ENCODE peak calls at places on chromosomes 5 and 9, in nine cellular contexts. One of them, this sample, is unnamed.

GRCh38 chr5:111641533-111642230 is 115.3 kb downstream of the NREP start:
- DNase-seq in activated CD4-positive, alpha-beta T cell treated with anti-CD3 and anti-CD28 coated beads, Interleukin-2, amount 50 U/mL, for 1 hour: no peak
- DNase-seq in GM03348: peak; percentile 66
- DNase-seq in small intestine: no peak
- DNase-seq in ovary: no peak
- DNase-seq in activated effector memory CD4-positive, alpha-beta T cell treated with Interleukin-2 at 50 U/mL for 16 hours: no peak
- DNase-seq in stimulated activated CD8-positive, alpha-beta memory T cell treated with anti-CD3 and anti-CD28 coated beads, Interleukin-12 subunit alpha, Interleukin-12 subunit beta, amount 100 ng/mL, for 1 hour: no peak
- DNase-seq in naive thymus-derived CD8-positive, alpha-beta T cell: no peak
- DNase-seq in HFFc6: peak; percentile 87
- DNase-seq in this sample: peak; percentile 46

GRCh38 chr5:104611419-104611818 is 1048.8 kb upstream of the NUDT12 start:
- DNase-seq in activated CD4-positive, alpha-beta T cell treated with anti-CD3 and anti-CD28 coated beads, Interleukin-2, amount 50 U/mL, for 1 hour: no peak
- DNase-seq in GM03348: no peak
- DNase-seq in small intestine: no peak
- DNase-seq in ovary: no peak
- DNase-seq in activated effector memory CD4-positive, alpha-beta T cell treated with Interleukin-2 at 50 U/mL for 16 hours: no peak
- DNase-seq in stimulated activated CD8-positive, alpha-beta memory T cell treated with anti-CD3 and anti-CD28 coated beads, Interleukin-12 subunit alpha, Interleukin-12 subunit beta, amount 100 ng/mL, for 1 hour: no peak
- DNase-seq in naive thymus-derived CD8-positive, alpha-beta T cell: no peak
- DNase-seq in HFFc6: no peak
- DNase-seq in this sample: no peak

GRCh38 chr9:97880336-97880735 is 27.3 kb downstream of the FOXE1 start:
- DNase-seq in activated CD4-positive, alpha-beta T cell treated with anti-CD3 and anti-CD28 coated beads, Interleukin-2, amount 50 U/mL, for 1 hour: no peak
- DNase-seq in GM03348: no peak
- DNase-seq in small intestine: no peak
- DNase-seq in ovary: no peak
- DNase-seq in activated effector memory CD4-positive, alpha-beta T cell treated with Interleukin-2 at 50 U/mL for 16 hours: no peak
- DNase-seq in stimulated activated CD8-positive, alpha-beta memory T cell treated with anti-CD3 and anti-CD28 coated beads, Interleukin-12 subunit alpha, Interleukin-12 subunit beta, amount 100 ng/mL, for 1 hour: no peak
- DNase-seq in naive thymus-derived CD8-positive, alpha-beta T cell: no peak
- DNase-seq in HFFc6: peak; percentile 39
- DNase-seq in this sample: peak; percentile 77

GRCh38 chr9:38227656-38228055 is 158.6 kb upstream of the SHB start:
- DNase-seq in activated CD4-positive, alpha-beta T cell treated with anti-CD3 and anti-CD28 coated beads, Interleukin-2, amount 50 U/mL, for 1 hour: no peak
- DNase-seq in GM03348: no peak
- DNase-seq in small intestine: no peak
- DNase-seq in ovary: no peak
- DNase-seq in activated effector memory CD4-positive, alpha-beta T cell treated with Interleukin-2 at 50 U/mL for 16 hours: no peak
- DNase-seq in stimulated activated CD8-positive, alpha-beta memory T cell treated with anti-CD3 and anti-CD28 coated beads, Interleukin-12 subunit alpha, Interleukin-12 subunit beta, amount 100 ng/mL, for 1 hour: no peak
- DNase-seq in naive thymus-derived CD8-positive, alpha-beta T cell: peak; percentile 39
- DNase-seq in HFFc6: no peak
- DNase-seq in this sample: peak; percentile 15

GRCh38 chr9:34862043-34862442 is 96.0 kb upstream of the PHF24 start:
- DNase-seq in activated CD4-positive, alpha-beta T cell treated with anti-CD3 and anti-CD28 coated beads, Interleukin-2, amount 50 U/mL, for 1 hour: no peak
- DNase-seq in GM03348: no peak
- DNase-seq in small intestine: no peak
- DNase-seq in ovary: no peak
- DNase-seq in activated effector memory CD4-positive, alpha-beta T cell treated with Interleukin-2 at 50 U/mL for 16 hours: no peak
- DNase-seq in stimulated activated CD8-positive, alpha-beta memory T cell treated with anti-CD3 and anti-CD28 coated beads, Interleukin-12 subunit alpha, Interleukin-12 subunit beta, amount 100 ng/mL, for 1 hour: no peak
- DNase-seq in naive thymus-derived CD8-positive, alpha-beta T cell: no peak
- DNase-seq in HFFc6: no peak
- DNase-seq in this sample: no peak

GRCh38 chr9:114374936-114375335 is 12.8 kb downstream of the AKNA start:
- DNase-seq in activated CD4-positive, alpha-beta T cell treated with anti-CD3 and anti-CD28 coated beads, Interleukin-2, amount 50 U/mL, for 1 hour: no peak
- DNase-seq in GM03348: no peak
- DNase-seq in small intestine: no peak
- DNase-seq in ovary: no peak
- DNase-seq in activated effector memory CD4-positive, alpha-beta T cell treated with Interleukin-2 at 50 U/mL for 16 hours: no peak
- DNase-seq in stimulated activated CD8-positive, alpha-beta memory T cell treated with anti-CD3 and anti-CD28 coated beads, Interleukin-12 subunit alpha, Interleukin-12 subunit beta, amount 100 ng/mL, for 1 hour: no peak
- DNase-seq in naive thymus-derived CD8-positive, alpha-beta T cell: no peak
- DNase-seq in HFFc6: no peak
- DNase-seq in this sample: no peak

GRCh38 chr9:36194326-36195000 is 3.7 kb downstream of the CLTA start:
- DNase-seq in activated CD4-positive, alpha-beta T cell treated with anti-CD3 and anti-CD28 coated beads, Interleukin-2, amount 50 U/mL, for 1 hour: no peak
- DNase-seq in GM03348: no peak
- DNase-seq in small intestine: no peak
- DNase-seq in ovary: no peak
- DNase-seq in activated effector memory CD4-positive, alpha-beta T cell treated with Interleukin-2 at 50 U/mL for 16 hours: no peak
- DNase-seq in stimulated activated CD8-positive, alpha-beta memory T cell treated with anti-CD3 and anti-CD28 coated beads, Interleukin-12 subunit alpha, Interleukin-12 subunit beta, amount 100 ng/mL, for 1 hour: no peak
- DNase-seq in naive thymus-derived CD8-positive, alpha-beta T cell: no peak
- DNase-seq in HFFc6: no peak
- DNase-seq in this sample: no peak

GRCh38 chr5:154129013-154129412 is 61.5 kb upstream of the GALNT10 start:
- DNase-seq in activated CD4-positive, alpha-beta T cell treated with anti-CD3 and anti-CD28 coated beads, Interleukin-2, amount 50 U/mL, for 1 hour: no peak
- DNase-seq in GM03348: no peak
- DNase-seq in small intestine: no peak
- DNase-seq in ovary: no peak
- DNase-seq in activated effector memory CD4-positive, alpha-beta T cell treated with Interleukin-2 at 50 U/mL for 16 hours: no peak
- DNase-seq in stimulated activated CD8-positive, alpha-beta memory T cell treated with anti-CD3 and anti-CD28 coated beads, Interleukin-12 subunit alpha, Interleukin-12 subunit beta, amount 100 ng/mL, for 1 hour: no peak
- DNase-seq in naive thymus-derived CD8-positive, alpha-beta T cell: no peak
- DNase-seq in HFFc6: no peak
- DNase-seq in this sample: no peak

GRCh38 chr9:4620046-4620765 is 41.9 kb upstream of the PLPP6 start:
- DNase-seq in activated CD4-positive, alpha-beta T cell treated with anti-CD3 and anti-CD28 coated beads, Interleukin-2, amount 50 U/mL, for 1 hour: no peak
- DNase-seq in GM03348: no peak
- DNase-seq in small intestine: peak; percentile 5
- DNase-seq in ovary: no peak
- DNase-seq in activated effector memory CD4-positive, alpha-beta T cell treated with Interleukin-2 at 50 U/mL for 16 hours: no peak
- DNase-seq in stimulated activated CD8-positive, alpha-beta memory T cell treated with anti-CD3 and anti-CD28 coated beads, Interleukin-12 subunit alpha, Interleukin-12 subunit beta, amount 100 ng/mL, for 1 hour: no peak
- DNase-seq in naive thymus-derived CD8-positive, alpha-beta T cell: no peak
- DNase-seq in HFFc6: no peak
- DNase-seq in this sample: no peak

GRCh38 chr5:146047396-146047795 is 58.0 kb downstream of the PLAC8L1 start:
- DNase-seq in activated CD4-positive, alpha-beta T cell treated with anti-CD3 and anti-CD28 coated beads, Interleukin-2, amount 50 U/mL, for 1 hour: no peak
- DNase-seq in GM03348: peak; percentile 18
- DNase-seq in small intestine: peak; percentile 81
- DNase-seq in ovary: no peak
- DNase-seq in activated effector memory CD4-positive, alpha-beta T cell treated with Interleukin-2 at 50 U/mL for 16 hours: no peak
- DNase-seq in stimulated activated CD8-positive, alpha-beta memory T cell treated with anti-CD3 and anti-CD28 coated beads, Interleukin-12 subunit alpha, Interleukin-12 subunit beta, amount 100 ng/mL, for 1 hour: no peak
- DNase-seq in naive thymus-derived CD8-positive, alpha-beta T cell: no peak
- DNase-seq in HFFc6: no peak
- DNase-seq in this sample: no peak

GRCh38 chr5:74851684-74852353 is 14.4 kb downstream of the FAM169A start:
- DNase-seq in activated CD4-positive, alpha-beta T cell treated with anti-CD3 and anti-CD28 coated beads, Interleukin-2, amount 50 U/mL, for 1 hour: no peak
- DNase-seq in GM03348: peak; percentile 52
- DNase-seq in small intestine: no peak
- DNase-seq in ovary: no peak
- DNase-seq in activated effector memory CD4-positive, alpha-beta T cell treated with Interleukin-2 at 50 U/mL for 16 hours: no peak
- DNase-seq in stimulated activated CD8-positive, alpha-beta memory T cell treated with anti-CD3 and anti-CD28 coated beads, Interleukin-12 subunit alpha, Interleukin-12 subunit beta, amount 100 ng/mL, for 1 hour: no peak
- DNase-seq in naive thymus-derived CD8-positive, alpha-beta T cell: no peak
- DNase-seq in HFFc6: peak; percentile 22
- DNase-seq in this sample: peak; percentile 55

GRCh38 chr5:59583810-59584562 is 309.5 kb downstream of the PDE4D start:
- DNase-seq in activated CD4-positive, alpha-beta T cell treated with anti-CD3 and anti-CD28 coated beads, Interleukin-2, amount 50 U/mL, for 1 hour: no peak
- DNase-seq in GM03348: no peak
- DNase-seq in small intestine: no peak
- DNase-seq in ovary: no peak
- DNase-seq in activated effector memory CD4-positive, alpha-beta T cell treated with Interleukin-2 at 50 U/mL for 16 hours: no peak
- DNase-seq in stimulated activated CD8-positive, alpha-beta memory T cell treated with anti-CD3 and anti-CD28 coated beads, Interleukin-12 subunit alpha, Interleukin-12 subunit beta, amount 100 ng/mL, for 1 hour: no peak
- DNase-seq in naive thymus-derived CD8-positive, alpha-beta T cell: no peak
- DNase-seq in HFFc6: no peak
- DNase-seq in this sample: no peak

GRCh38 chr5:5422819-5423515 is 490 bp downstream of the ICE1 start:
- DNase-seq in activated CD4-positive, alpha-beta T cell treated with anti-CD3 and anti-CD28 coated beads, Interleukin-2, amount 50 U/mL, for 1 hour: no peak
- DNase-seq in GM03348: no peak
- DNase-seq in small intestine: no peak
- DNase-seq in ovary: peak; percentile 21
- DNase-seq in activated effector memory CD4-positive, alpha-beta T cell treated with Interleukin-2 at 50 U/mL for 16 hours: no peak
- DNase-seq in stimulated activated CD8-positive, alpha-beta memory T cell treated with anti-CD3 and anti-CD28 coated beads, Interleukin-12 subunit alpha, Interleukin-12 subunit beta, amount 100 ng/mL, for 1 hour: no peak
- DNase-seq in naive thymus-derived CD8-positive, alpha-beta T cell: no peak
- DNase-seq in HFFc6: no peak
- DNase-seq in this sample: no peak

GRCh38 chr9:129549684-129550083 is 71.2 kb downstream of the C9orf50 start:
- DNase-seq in activated CD4-positive, alpha-beta T cell treated with anti-CD3 and anti-CD28 coated beads, Interleukin-2, amount 50 U/mL, for 1 hour: no peak
- DNase-seq in GM03348: peak; percentile 79
- DNase-seq in small intestine: no peak
- DNase-seq in ovary: peak; percentile 83
- DNase-seq in activated effector memory CD4-positive, alpha-beta T cell treated with Interleukin-2 at 50 U/mL for 16 hours: no peak
- DNase-seq in stimulated activated CD8-positive, alpha-beta memory T cell treated with anti-CD3 and anti-CD28 coated beads, Interleukin-12 subunit alpha, Interleukin-12 subunit beta, amount 100 ng/mL, for 1 hour: no peak
- DNase-seq in naive thymus-derived CD8-positive, alpha-beta T cell: no peak
- DNase-seq in HFFc6: no peak
- DNase-seq in this sample: peak; percentile 48

GRCh38 chr5:164013077-164013670 is 507.8 kb downstream of the MAT2B start:
- DNase-seq in activated CD4-positive, alpha-beta T cell treated with anti-CD3 and anti-CD28 coated beads, Interleukin-2, amount 50 U/mL, for 1 hour: no peak
- DNase-seq in GM03348: peak; percentile 47
- DNase-seq in small intestine: peak; percentile 74
- DNase-seq in ovary: peak; percentile 32
- DNase-seq in activated effector memory CD4-positive, alpha-beta T cell treated with Interleukin-2 at 50 U/mL for 16 hours: no peak
- DNase-seq in stimulated activated CD8-positive, alpha-beta memory T cell treated with anti-CD3 and anti-CD28 coated beads, Interleukin-12 subunit alpha, Interleukin-12 subunit beta, amount 100 ng/mL, for 1 hour: no peak
- DNase-seq in naive thymus-derived CD8-positive, alpha-beta T cell: no peak
- DNase-seq in HFFc6: peak; percentile 43
- DNase-seq in this sample: peak; percentile 88

GRCh38 chr5:126422994-126423788 is at the start of gene GRAMD2B:
- DNase-seq in activated CD4-positive, alpha-beta T cell treated with anti-CD3 and anti-CD28 coated beads, Interleukin-2, amount 50 U/mL, for 1 hour: peak; percentile 52
- DNase-seq in GM03348: peak; percentile 90
- DNase-seq in small intestine: peak; percentile 86
- DNase-seq in ovary: peak; percentile 86
- DNase-seq in activated effector memory CD4-positive, alpha-beta T cell treated with Interleukin-2 at 50 U/mL for 16 hours: peak; percentile 42
- DNase-seq in stimulated activated CD8-positive, alpha-beta memory T cell treated with anti-CD3 and anti-CD28 coated beads, Interleukin-12 subunit alpha, Interleukin-12 subunit beta, amount 100 ng/mL, for 1 hour: peak; percentile 43
- DNase-seq in naive thymus-derived CD8-positive, alpha-beta T cell: peak; percentile 79
- DNase-seq in HFFc6: peak; percentile 91
- DNase-seq in this sample: peak; percentile 93

GRCh38 chr9:93963969-93964368 is 8.8 kb upstream of the BARX1 start:
- DNase-seq in activated CD4-positive, alpha-beta T cell treated with anti-CD3 and anti-CD28 coated beads, Interleukin-2, amount 50 U/mL, for 1 hour: no peak
- DNase-seq in GM03348: peak; percentile 5
- DNase-seq in small intestine: no peak
- DNase-seq in ovary: no peak
- DNase-seq in activated effector memory CD4-positive, alpha-beta T cell treated with Interleukin-2 at 50 U/mL for 16 hours: no peak
- DNase-seq in stimulated activated CD8-positive, alpha-beta memory T cell treated with anti-CD3 and anti-CD28 coated beads, Interleukin-12 subunit alpha, Interleukin-12 subunit beta, amount 100 ng/mL, for 1 hour: no peak
- DNase-seq in naive thymus-derived CD8-positive, alpha-beta T cell: no peak
- DNase-seq in HFFc6: no peak
- DNase-seq in this sample: no peak

GRCh38 chr5:85500869-85501268 is 1116.2 kb upstream of the EDIL3 start:
- DNase-seq in activated CD4-positive, alpha-beta T cell treated with anti-CD3 and anti-CD28 coated beads, Interleukin-2, amount 50 U/mL, for 1 hour: no peak
- DNase-seq in GM03348: no peak
- DNase-seq in small intestine: no peak
- DNase-seq in ovary: no peak
- DNase-seq in activated effector memory CD4-positive, alpha-beta T cell treated with Interleukin-2 at 50 U/mL for 16 hours: no peak
- DNase-seq in stimulated activated CD8-positive, alpha-beta memory T cell treated with anti-CD3 and anti-CD28 coated beads, Interleukin-12 subunit alpha, Interleukin-12 subunit beta, amount 100 ng/mL, for 1 hour: no peak
- DNase-seq in naive thymus-derived CD8-positive, alpha-beta T cell: no peak
- DNase-seq in HFFc6: no peak
- DNase-seq in this sample: no peak

GRCh38 chr5:10902145-10902544 is 141.1 kb upstream of the DAP start:
- DNase-seq in activated CD4-positive, alpha-beta T cell treated with anti-CD3 and anti-CD28 coated beads, Interleukin-2, amount 50 U/mL, for 1 hour: no peak
- DNase-seq in GM03348: peak; percentile 14
- DNase-seq in small intestine: no peak
- DNase-seq in ovary: no peak
- DNase-seq in activated effector memory CD4-positive, alpha-beta T cell treated with Interleukin-2 at 50 U/mL for 16 hours: no peak
- DNase-seq in stimulated activated CD8-positive, alpha-beta memory T cell treated with anti-CD3 and anti-CD28 coated beads, Interleukin-12 subunit alpha, Interleukin-12 subunit beta, amount 100 ng/mL, for 1 hour: no peak
- DNase-seq in naive thymus-derived CD8-positive, alpha-beta T cell: no peak
- DNase-seq in HFFc6: peak; percentile 53
- DNase-seq in this sample: peak; percentile 50

GRCh38 chr5:178329331-178329730 is 96.7 kb upstream of the PHYKPL start:
- DNase-seq in activated CD4-positive, alpha-beta T cell treated with anti-CD3 and anti-CD28 coated beads, Interleukin-2, amount 50 U/mL, for 1 hour: no peak
- DNase-seq in GM03348: no peak
- DNase-seq in small intestine: no peak
- DNase-seq in ovary: no peak
- DNase-seq in activated effector memory CD4-positive, alpha-beta T cell treated with Interleukin-2 at 50 U/mL for 16 hours: no peak
- DNase-seq in stimulated activated CD8-positive, alpha-beta memory T cell treated with anti-CD3 and anti-CD28 coated beads, Interleukin-12 subunit alpha, Interleukin-12 subunit beta, amount 100 ng/mL, for 1 hour: no peak
- DNase-seq in naive thymus-derived CD8-positive, alpha-beta T cell: no peak
- DNase-seq in HFFc6: no peak
- DNase-seq in this sample: no peak

GRCh38 chr9:93968451-93969327 is 13.5 kb upstream of the BARX1 start:
- DNase-seq in activated CD4-positive, alpha-beta T cell treated with anti-CD3 and anti-CD28 coated beads, Interleukin-2, amount 50 U/mL, for 1 hour: no peak
- DNase-seq in GM03348: peak; percentile 7
- DNase-seq in small intestine: no peak
- DNase-seq in ovary: no peak
- DNase-seq in activated effector memory CD4-positive, alpha-beta T cell treated with Interleukin-2 at 50 U/mL for 16 hours: no peak
- DNase-seq in stimulated activated CD8-positive, alpha-beta memory T cell treated with anti-CD3 and anti-CD28 coated beads, Interleukin-12 subunit alpha, Interleukin-12 subunit beta, amount 100 ng/mL, for 1 hour: no peak
- DNase-seq in naive thymus-derived CD8-positive, alpha-beta T cell: no peak
- DNase-seq in HFFc6: no peak
- DNase-seq in this sample: no peak

GRCh38 chr5:150079655-150080461 is 6.5 kb downstream of the CSF1R start:
- DNase-seq in activated CD4-positive, alpha-beta T cell treated with anti-CD3 and anti-CD28 coated beads, Interleukin-2, amount 50 U/mL, for 1 hour: no peak
- DNase-seq in GM03348: peak; percentile 1
- DNase-seq in small intestine: no peak
- DNase-seq in ovary: no peak
- DNase-seq in activated effector memory CD4-positive, alpha-beta T cell treated with Interleukin-2 at 50 U/mL for 16 hours: no peak
- DNase-seq in stimulated activated CD8-positive, alpha-beta memory T cell treated with anti-CD3 and anti-CD28 coated beads, Interleukin-12 subunit alpha, Interleukin-12 subunit beta, amount 100 ng/mL, for 1 hour: no peak
- DNase-seq in naive thymus-derived CD8-positive, alpha-beta T cell: no peak
- DNase-seq in HFFc6: no peak
- DNase-seq in this sample: no peak

GRCh38 chr5:14813747-14814146 is 57.8 kb downstream of the ANKH start:
- DNase-seq in activated CD4-positive, alpha-beta T cell treated with anti-CD3 and anti-CD28 coated beads, Interleukin-2, amount 50 U/mL, for 1 hour: no peak
- DNase-seq in GM03348: no peak
- DNase-seq in small intestine: no peak
- DNase-seq in ovary: no peak
- DNase-seq in activated effector memory CD4-positive, alpha-beta T cell treated with Interleukin-2 at 50 U/mL for 16 hours: no peak
- DNase-seq in stimulated activated CD8-positive, alpha-beta memory T cell treated with anti-CD3 and anti-CD28 coated beads, Interleukin-12 subunit alpha, Interleukin-12 subunit beta, amount 100 ng/mL, for 1 hour: no peak
- DNase-seq in naive thymus-derived CD8-positive, alpha-beta T cell: no peak
- DNase-seq in HFFc6: no peak
- DNase-seq in this sample: no peak

This sample was measured in cardiac fibroblast.